ENCODE peak calls at places on chromosomes 1 and 21, in eight cellular contexts. V, S, M, U, T, H, J and F are unnamed samples.

GRCh38 chr1:33188572-33189275 is 6.9 kb upstream of the TRIM62 start:
- DNase-seq in V (no peak), S (no peak), M (no peak), U (no peak), T (no peak), H (no peak), J (no peak), F (no peak)

GRCh38 chr1:23273450-23274133 is 56.3 kb upstream of the HTR1D start:
- DNase-seq in V (no peak), S (peak), M (no peak), U (no peak), T (no peak), H (no peak), J (peak), F (no peak)

GRCh38 chr1:110953031-110953430 is 10.7 kb downstream of the LRIF1 start:
- DNase-seq in V (no peak), S (no peak), M (no peak), U (no peak), T (no peak), H (no peak), J (no peak), F (no peak)

GRCh38 chr1:209657140-209657879 is 5.1 kb upstream of the LAMB3 start:
- DNase-seq in V (no peak), S (peak), M (no peak), U (no peak), T (no peak), H (no peak), J (peak), F (peak)

GRCh38 chr1:232186936-232187335 is 443.0 kb downstream of the SIPA1L2 start:
- DNase-seq in V (no peak), S (no peak), M (no peak), U (no peak), T (peak), H (no peak), J (no peak), F (no peak)

GRCh38 chr1:43565600-43566360 is 35.1 kb downstream of the PTPRF start:
- DNase-seq in V (no peak), S (peak), M (peak), U (no peak), T (peak), H (peak), J (no peak), F (peak)

GRCh38 chr1:18560692-18561091 is 70.0 kb upstream of the PAX7 start:
- DNase-seq in V (no peak), S (no peak), M (peak), U (no peak), T (peak), H (no peak), J (no peak), F (no peak)

GRCh38 chr1:41629571-41629970 is 145.1 kb upstream of the EDN2 start:
- DNase-seq in V (no peak), S (no peak), M (no peak), U (no peak), T (no peak), H (no peak), J (no peak), F (no peak)

GRCh38 chr1:213135572-213135971 is 84.5 kb downstream of the RPS6KC1 start:
- DNase-seq in V (no peak), S (peak), M (no peak), U (no peak), T (no peak), H (no peak), J (no peak), F (no peak)

GRCh38 chr1:233459470-233459945 is 132.0 kb downstream of the MAP3K21 start:
- DNase-seq in V (no peak), S (no peak), M (no peak), U (no peak), T (no peak), H (no peak), J (no peak), F (no peak)

GRCh38 chr1:39102537-39103320 is 76.6 kb downstream of the NDUFS5 start:
- DNase-seq in V (no peak), S (peak), M (peak), U (no peak), T (peak), H (peak), J (peak), F (no peak)

GRCh38 chr1:41662656-41663437 is 178.4 kb upstream of the EDN2 start:
- DNase-seq in V (no peak), S (no peak), M (no peak), U (peak), T (peak), H (peak), J (no peak), F (peak)

GRCh38 chr1:17009706-17010105 is 2.0 kb downstream of the ATP13A2 start:
- DNase-seq in V (no peak), S (no peak), M (no peak), U (no peak), T (no peak), H (no peak), J (no peak), F (peak)

GRCh38 chr21:26089730-26090129 is 80.8 kb downstream of the APP start:
- DNase-seq in V (no peak), S (no peak), M (no peak), U (no peak), T (no peak), H (no peak), J (no peak), F (no peak)

GRCh38 chr21:25722631-25723030 is 12.1 kb downstream of the ATP5PF start:
- DNase-seq in V (no peak), S (no peak), M (no peak), U (no peak), T (no peak), H (no peak), J (no peak), F (no peak)

DNA sequence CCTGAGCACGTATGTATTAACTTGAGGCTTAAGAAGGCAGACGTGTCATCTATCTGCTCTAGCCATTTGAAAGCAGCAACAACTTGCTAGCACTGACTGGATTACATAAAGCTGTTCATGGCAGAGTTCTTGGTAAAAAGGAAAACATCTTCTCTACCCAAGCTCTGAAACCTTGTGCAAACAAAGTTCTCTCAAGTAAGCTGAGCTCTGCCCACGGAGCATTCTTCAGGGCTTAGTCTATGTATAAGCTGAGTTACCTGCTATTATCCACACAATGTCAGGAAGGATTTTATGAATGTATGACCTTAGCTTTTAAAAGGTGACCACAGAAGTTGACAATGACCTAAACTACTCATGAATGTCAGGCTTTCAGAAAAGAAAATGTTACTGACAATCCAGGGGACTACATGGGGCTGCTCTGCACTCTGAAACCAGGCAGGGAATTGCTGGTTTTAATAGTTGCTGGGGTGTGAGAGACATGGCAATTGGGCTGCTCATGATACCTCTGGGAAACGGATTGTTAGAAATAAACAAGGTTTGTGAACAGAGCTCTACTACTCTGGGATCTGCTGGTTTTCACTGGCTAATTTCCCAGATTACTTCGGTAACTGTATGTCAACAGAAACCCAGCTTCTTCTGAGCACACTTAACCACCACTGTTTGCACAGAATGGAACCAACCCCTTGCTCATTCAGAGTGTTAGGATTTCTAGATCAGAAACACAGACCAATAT is 29.6 kb upstream of the CCN1 start:
- DNase-seq in V (peak), S (peak), M (no peak), U (no peak), T (no peak), H (no peak), J (no peak), F (no peak)
- TF ChIP-seq POLR2AphosphoS5 in V (peak), S (no peak), M (no peak), U (no peak), T (no peak), H (no peak), J (no peak), F (no peak)

GRCh38 chr1:924619-925323 is 1.0 kb downstream of the SAMD11 start:
- DNase-seq in V (no peak), S (peak), M (peak), U (no peak), T (peak), H (no peak), J (no peak), F (no peak)
- TF ChIP-seq POLR2AphosphoS5 in V (peak), S (no peak), M (no peak), U (no peak), T (no peak), H (no peak), J (no peak), F (peak)

GRCh38 chr1:119632836-119633235 is 15.2 kb downstream of the ZNF697 start:
- DNase-seq in V (no peak), S (peak), M (no peak), U (no peak), T (no peak), H (no peak), J (no peak), F (no peak)

GRCh38 chr1:119632103-119632490 is 16.0 kb downstream of the ZNF697 start:
- DNase-seq in V (no peak), S (no peak), M (no peak), U (no peak), T (no peak), H (no peak), J (no peak), F (no peak)

GRCh38 chr1:119631086-119631432 is 17.0 kb downstream of the ZNF697 start:
- DNase-seq in V (no peak), S (no peak), M (no peak), U (no peak), T (no peak), H (no peak), J (no peak), F (no peak)

GRCh38 chr1:119633575-119634325 is 14.3 kb downstream of the ZNF697 start:
- DNase-seq in V (no peak), S (peak), M (no peak), U (no peak), T (no peak), H (no peak), J (no peak), F (no peak)

GRCh38 chr1:119631433-119632102 is 16.5 kb downstream of the ZNF697 start:
- DNase-seq in V (no peak), S (peak), M (peak), U (peak), T (peak), H (peak), J (no peak), F (peak)
- TF ChIP-seq POLR2AphosphoS5 in V (no peak), S (peak), M (no peak), U (peak), T (no peak), H (no peak), J (no peak), F (peak)

GRCh38 chr21:29184047-29184446 is 53.6 kb downstream of the MAP3K7CL start:
- DNase-seq in V (no peak), S (no peak), M (no peak), U (no peak), T (no peak), H (no peak), J (no peak), F (no peak)

GRCh38 chr21:29178936-29179335 is 48.5 kb downstream of the MAP3K7CL start:
- DNase-seq in V (no peak), S (no peak), M (no peak), U (no peak), T (no peak), H (no peak), J (no peak), F (no peak)

GRCh38 chr21:29179503-29179902 is 49.1 kb downstream of the MAP3K7CL start:
- DNase-seq in V (no peak), S (no peak), M (no peak), U (no peak), T (no peak), H (no peak), J (no peak), F (no peak)

GRCh38 chr21:29182674-29183073 is 52.2 kb downstream of the MAP3K7CL start:
- DNase-seq in V (no peak), S (no peak), M (no peak), U (no peak), T (no peak), H (no peak), J (no peak), F (no peak)

GRCh38 chr21:29181799-29182470 is 51.5 kb downstream of the MAP3K7CL start:
- DNase-seq in V (no peak), S (peak), M (no peak), U (no peak), T (no peak), H (no peak), J (peak), F (no peak)
- TF ChIP-seq POLR2AphosphoS5 in V (no peak), S (peak), M (no peak), U (no peak), T (no peak), H (no peak), J (no peak), F (no peak)

GRCh38 chr1:198913667-198914066 is 274.8 kb downstream of the PTPRC start:
- DNase-seq in V (no peak), S (peak), M (no peak), U (no peak), T (no peak), H (no peak), J (no peak), F (no peak)
- TF ChIP-seq POLR2AphosphoS5 in V (no peak), S (no peak), M (no peak), U (no peak), T (no peak), H (no peak), J (no peak), F (no peak)